ENCODE peak calls at places on chromosomes 1 and 21, in eight cellular contexts. One of them, this sample, is unnamed.

GRCh38 chr1:242034393-242034792 is 35.5 kb upstream of the MAP1LC3C start:
- DNase-seq in fibroblast of the aortic adventitia: no peak
- DNase-seq in psoas muscle: no peak
- DNase-seq in CD8-positive, alpha-beta T cell: no peak
- DNase-seq in esophagus squamous epithelium: no peak
- DNase-seq in mesothelial cell of epicardium: no peak
- DNase-seq in left lung: no peak
- DNase-seq in foreskin fibroblast: no peak
- DNase-seq in this sample: no peak

GRCh38 chr1:98796049-98796448 is 134.5 kb downstream of the SNX7 start:
- DNase-seq in psoas muscle: no peak
- DNase-seq in fibroblast of the aortic adventitia: no peak
- DNase-seq in CD8-positive, alpha-beta T cell: no peak
- DNase-seq in left lung: no peak
- DNase-seq in esophagus squamous epithelium: no peak
- DNase-seq in mesothelial cell of epicardium: no peak
- DNase-seq in foreskin fibroblast: no peak
- DNase-seq in this sample: no peak

GRCh38 chr1:183551924-183552323 is 38.3 kb downstream of the NCF2 start:
- DNase-seq in mesothelial cell of epicardium: no peak
- DNase-seq in left lung: no peak
- DNase-seq in CD8-positive, alpha-beta T cell: no peak
- DNase-seq in psoas muscle: no peak
- DNase-seq in foreskin fibroblast: no peak
- DNase-seq in esophagus squamous epithelium: no peak
- DNase-seq in fibroblast of the aortic adventitia: no peak
- DNase-seq in this sample: no peak

GRCh38 chr1:205585169-205585834 is 46.5 kb downstream of the ELK4 start:
- DNase-seq in CD8-positive, alpha-beta T cell: no peak
- DNase-seq in foreskin fibroblast: no peak
- DNase-seq in psoas muscle: no peak
- DNase-seq in mesothelial cell of epicardium: no peak
- DNase-seq in left lung: no peak
- DNase-seq in fibroblast of the aortic adventitia: no peak
- DNase-seq in esophagus squamous epithelium: no peak
- DNase-seq in this sample: no peak

GRCh38 chr1:151574575-151575529 is 34.7 kb downstream of the TUFT1 start:
- DNase-seq in left lung: no peak
- DNase-seq in fibroblast of the aortic adventitia: peak
- DNase-seq in mesothelial cell of epicardium: no peak
- DNase-seq in esophagus squamous epithelium: no peak
- DNase-seq in CD8-positive, alpha-beta T cell: no peak
- DNase-seq in foreskin fibroblast: peak
- DNase-seq in psoas muscle: no peak
- DNase-seq in this sample: no peak

GRCh38 chr1:181152892-181153633 is 64.6 kb downstream of the IER5 start:
- DNase-seq in mesothelial cell of epicardium: peak
- DNase-seq in esophagus squamous epithelium: no peak
- DNase-seq in foreskin fibroblast: peak
- DNase-seq in psoas muscle: peak
- DNase-seq in CD8-positive, alpha-beta T cell: no peak
- DNase-seq in left lung: no peak
- DNase-seq in fibroblast of the aortic adventitia: peak
- DNase-seq in this sample: no peak

GRCh38 chr1:241221319-241221718 is 135.7 kb downstream of the RGS7 start:
- DNase-seq in psoas muscle: no peak
- DNase-seq in esophagus squamous epithelium: no peak
- DNase-seq in left lung: no peak
- DNase-seq in fibroblast of the aortic adventitia: no peak
- DNase-seq in CD8-positive, alpha-beta T cell: no peak
- DNase-seq in mesothelial cell of epicardium: no peak
- DNase-seq in foreskin fibroblast: no peak
- DNase-seq in this sample: no peak

GRCh38 chr1:46166521-46167462 is 8.1 kb upstream of the TSPAN1 start:
- DNase-seq in left lung: peak
- DNase-seq in psoas muscle: peak
- DNase-seq in CD8-positive, alpha-beta T cell: peak
- DNase-seq in mesothelial cell of epicardium: no peak
- DNase-seq in foreskin fibroblast: no peak
- DNase-seq in fibroblast of the aortic adventitia: no peak
- DNase-seq in esophagus squamous epithelium: no peak
- DNase-seq in this sample: no peak

GRCh38 chr1:214882621-214883020 is 199.9 kb upstream of the KCNK2 start:
- DNase-seq in mesothelial cell of epicardium: no peak
- DNase-seq in left lung: no peak
- DNase-seq in foreskin fibroblast: no peak
- DNase-seq in fibroblast of the aortic adventitia: no peak
- DNase-seq in esophagus squamous epithelium: no peak
- DNase-seq in psoas muscle: no peak
- DNase-seq in CD8-positive, alpha-beta T cell: no peak
- DNase-seq in this sample: no peak

GRCh38 chr21:33395866-33396265 is 7.3 kb upstream of the IFNGR2 start:
- DNase-seq in esophagus squamous epithelium: no peak
- DNase-seq in foreskin fibroblast: no peak
- DNase-seq in mesothelial cell of epicardium: no peak
- DNase-seq in left lung: no peak
- DNase-seq in psoas muscle: no peak
- DNase-seq in fibroblast of the aortic adventitia: peak
- DNase-seq in CD8-positive, alpha-beta T cell: no peak
- DNase-seq in this sample: no peak

GRCh38 chr1:91549041-91549735 is 48.5 kb downstream of the CDC7 start:
- DNase-seq in foreskin fibroblast: no peak
- DNase-seq in fibroblast of the aortic adventitia: no peak
- DNase-seq in left lung: no peak
- DNase-seq in esophagus squamous epithelium: no peak
- DNase-seq in CD8-positive, alpha-beta T cell: peak
- DNase-seq in psoas muscle: no peak
- DNase-seq in mesothelial cell of epicardium: no peak
- DNase-seq in this sample: no peak

GRCh38 chr1:182841368-182841988 is 2.3 kb downstream of the DHX9 start:
- DNase-seq in CD8-positive, alpha-beta T cell: no peak
- DNase-seq in esophagus squamous epithelium: no peak
- DNase-seq in mesothelial cell of epicardium: no peak
- DNase-seq in foreskin fibroblast: no peak
- DNase-seq in fibroblast of the aortic adventitia: peak
- DNase-seq in psoas muscle: no peak
- DNase-seq in left lung: no peak
- DNase-seq in this sample: no peak

GRCh38 chr1:11712285-11712684 is 20.8 kb downstream of the DRAXIN start:
- DNase-seq in foreskin fibroblast: no peak
- DNase-seq in mesothelial cell of epicardium: no peak
- DNase-seq in psoas muscle: no peak
- DNase-seq in CD8-positive, alpha-beta T cell: no peak
- DNase-seq in left lung: no peak
- DNase-seq in esophagus squamous epithelium: no peak
- DNase-seq in fibroblast of the aortic adventitia: no peak
- DNase-seq in this sample: no peak
- TF ChIP-seq CTCF in foreskin fibroblast: no peak
- TF ChIP-seq CTCF in mesothelial cell of epicardium: no peak
- TF ChIP-seq CTCF in psoas muscle: no peak
- TF ChIP-seq CTCF in CD8-positive, alpha-beta T cell: no peak
- TF ChIP-seq CTCF in left lung: no peak
- TF ChIP-seq CTCF in esophagus squamous epithelium: no peak
- TF ChIP-seq CTCF in fibroblast of the aortic adventitia: no peak
- TF ChIP-seq CTCF in this sample: no peak

GRCh38 chr1:82778612-82779011 is 977.9 kb downstream of the ADGRL2 start:
- DNase-seq in CD8-positive, alpha-beta T cell: no peak
- DNase-seq in esophagus squamous epithelium: no peak
- DNase-seq in mesothelial cell of epicardium: no peak
- DNase-seq in fibroblast of the aortic adventitia: no peak
- DNase-seq in psoas muscle: no peak
- DNase-seq in left lung: no peak
- DNase-seq in foreskin fibroblast: peak
- DNase-seq in this sample: no peak
- TF ChIP-seq CTCF in CD8-positive, alpha-beta T cell: no peak
- TF ChIP-seq CTCF in esophagus squamous epithelium: peak
- TF ChIP-seq CTCF in mesothelial cell of epicardium: no peak
- TF ChIP-seq CTCF in fibroblast of the aortic adventitia: peak
- TF ChIP-seq CTCF in psoas muscle: no peak
- TF ChIP-seq CTCF in left lung: no peak
- TF ChIP-seq CTCF in foreskin fibroblast: no peak
- TF ChIP-seq CTCF in this sample: peak

GRCh38 chr1:6623269-6623965 is 1.3 kb upstream of the THAP3 start:
- DNase-seq in fibroblast of the aortic adventitia: no peak
- DNase-seq in left lung: no peak
- DNase-seq in CD8-positive, alpha-beta T cell: no peak
- DNase-seq in mesothelial cell of epicardium: no peak
- DNase-seq in foreskin fibroblast: no peak
- DNase-seq in psoas muscle: no peak
- DNase-seq in esophagus squamous epithelium: no peak
- DNase-seq in this sample: no peak

GRCh38 chr1:6627031-6627430 is 2.4 kb downstream of the THAP3 start:
- DNase-seq in fibroblast of the aortic adventitia: no peak
- DNase-seq in foreskin fibroblast: no peak
- DNase-seq in CD8-positive, alpha-beta T cell: no peak
- DNase-seq in mesothelial cell of epicardium: no peak
- DNase-seq in left lung: peak
- DNase-seq in esophagus squamous epithelium: no peak
- DNase-seq in psoas muscle: no peak
- DNase-seq in this sample: no peak

GRCh38 chr1:6625579-6626149 is 996 bp downstream of the THAP3 start:
- DNase-seq in psoas muscle: no peak
- DNase-seq in CD8-positive, alpha-beta T cell: no peak
- DNase-seq in left lung: no peak
- DNase-seq in fibroblast of the aortic adventitia: peak
- DNase-seq in mesothelial cell of epicardium: no peak
- DNase-seq in esophagus squamous epithelium: no peak
- DNase-seq in foreskin fibroblast: peak
- DNase-seq in this sample: peak

GRCh38 chr1:6622396-6623152 is 2.1 kb upstream of the THAP3 start:
- DNase-seq in mesothelial cell of epicardium: no peak
- DNase-seq in fibroblast of the aortic adventitia: no peak
- DNase-seq in esophagus squamous epithelium: no peak
- DNase-seq in foreskin fibroblast: no peak
- DNase-seq in left lung: no peak
- DNase-seq in psoas muscle: no peak
- DNase-seq in CD8-positive, alpha-beta T cell: no peak
- DNase-seq in this sample: no peak

GRCh38 chr1:6624712-6625578 is at the start of gene THAP3:
- DNase-seq in foreskin fibroblast: peak
- DNase-seq in psoas muscle: peak
- DNase-seq in esophagus squamous epithelium: peak
- DNase-seq in mesothelial cell of epicardium: peak
- DNase-seq in CD8-positive, alpha-beta T cell: peak
- DNase-seq in fibroblast of the aortic adventitia: peak
- DNase-seq in left lung: peak
- DNase-seq in this sample: peak
- TF ChIP-seq CTCF in foreskin fibroblast: no peak
- TF ChIP-seq CTCF in psoas muscle: no peak
- TF ChIP-seq CTCF in esophagus squamous epithelium: no peak
- TF ChIP-seq CTCF in mesothelial cell of epicardium: no peak
- TF ChIP-seq CTCF in CD8-positive, alpha-beta T cell: peak
- TF ChIP-seq CTCF in fibroblast of the aortic adventitia: no peak
- TF ChIP-seq CTCF in left lung: no peak
- TF ChIP-seq CTCF in this sample: no peak

GRCh38 chr1:202213361-202214088 is 19.9 kb downstream of the LGR6 start:
- DNase-seq in psoas muscle: no peak
- DNase-seq in left lung: no peak
- DNase-seq in foreskin fibroblast: no peak
- DNase-seq in mesothelial cell of epicardium: no peak
- DNase-seq in fibroblast of the aortic adventitia: no peak
- DNase-seq in esophagus squamous epithelium: no peak
- DNase-seq in CD8-positive, alpha-beta T cell: no peak
- DNase-seq in this sample: no peak
- TF ChIP-seq CTCF in psoas muscle: no peak
- TF ChIP-seq CTCF in left lung: no peak
- TF ChIP-seq CTCF in foreskin fibroblast: no peak
- TF ChIP-seq CTCF in mesothelial cell of epicardium: no peak
- TF ChIP-seq CTCF in fibroblast of the aortic adventitia: peak
- TF ChIP-seq CTCF in esophagus squamous epithelium: peak
- TF ChIP-seq CTCF in CD8-positive, alpha-beta T cell: no peak
- TF ChIP-seq CTCF in this sample: peak

GRCh38 chr1:159430985-159431384 is 1.0 kb upstream of the OR10J4 start:
- DNase-seq in left lung: no peak
- DNase-seq in foreskin fibroblast: no peak
- DNase-seq in esophagus squamous epithelium: no peak
- DNase-seq in CD8-positive, alpha-beta T cell: no peak
- DNase-seq in fibroblast of the aortic adventitia: no peak
- DNase-seq in psoas muscle: no peak
- DNase-seq in mesothelial cell of epicardium: no peak
- DNase-seq in this sample: no peak

GRCh38 chr1:159428536-159428935 is 3.5 kb upstream of the OR10J4 start:
- DNase-seq in mesothelial cell of epicardium: no peak
- DNase-seq in left lung: no peak
- DNase-seq in CD8-positive, alpha-beta T cell: no peak
- DNase-seq in fibroblast of the aortic adventitia: no peak
- DNase-seq in psoas muscle: no peak
- DNase-seq in foreskin fibroblast: no peak
- DNase-seq in esophagus squamous epithelium: no peak
- DNase-seq in this sample: no peak

GRCh38 chr1:159431904-159432303 is at the start of gene OR10J4:
- DNase-seq in foreskin fibroblast: no peak
- DNase-seq in CD8-positive, alpha-beta T cell: no peak
- DNase-seq in psoas muscle: no peak
- DNase-seq in left lung: no peak
- DNase-seq in esophagus squamous epithelium: no peak
- DNase-seq in mesothelial cell of epicardium: no peak
- DNase-seq in fibroblast of the aortic adventitia: no peak
- DNase-seq in this sample: no peak

GRCh38 chr1:159429074-159429861 is 2.7 kb upstream of the OR10J4 start:
- DNase-seq in mesothelial cell of epicardium: no peak
- DNase-seq in left lung: no peak
- DNase-seq in fibroblast of the aortic adventitia: no peak
- DNase-seq in psoas muscle: no peak
- DNase-seq in esophagus squamous epithelium: no peak
- DNase-seq in foreskin fibroblast: no peak
- DNase-seq in CD8-positive, alpha-beta T cell: no peak
- DNase-seq in this sample: no peak
- TF ChIP-seq CTCF in mesothelial cell of epicardium: no peak
- TF ChIP-seq CTCF in left lung: no peak
- TF ChIP-seq CTCF in fibroblast of the aortic adventitia: no peak
- TF ChIP-seq CTCF in psoas muscle: no peak
- TF ChIP-seq CTCF in esophagus squamous epithelium: no peak
- TF ChIP-seq CTCF in foreskin fibroblast: no peak
- TF ChIP-seq CTCF in CD8-positive, alpha-beta T cell: no peak
- TF ChIP-seq CTCF in this sample: no peak

GRCh38 chr1:56434659-56435202 is 144.6 kb downstream of the PLPP3 start:
- DNase-seq in CD8-positive, alpha-beta T cell: no peak
- DNase-seq in left lung: no peak
- DNase-seq in mesothelial cell of epicardium: no peak
- DNase-seq in esophagus squamous epithelium: no peak
- DNase-seq in foreskin fibroblast: no peak
- DNase-seq in fibroblast of the aortic adventitia: no peak
- DNase-seq in psoas muscle: no peak
- DNase-seq in this sample: no peak
- TF ChIP-seq CTCF in CD8-positive, alpha-beta T cell: no peak
- TF ChIP-seq CTCF in left lung: no peak
- TF ChIP-seq CTCF in mesothelial cell of epicardium: peak
- TF ChIP-seq CTCF in esophagus squamous epithelium: peak
- TF ChIP-seq CTCF in foreskin fibroblast: peak
- TF ChIP-seq CTCF in fibroblast of the aortic adventitia: peak
- TF ChIP-seq CTCF in psoas muscle: no peak
- TF ChIP-seq CTCF in this sample: no peak

GRCh38 chr1:113109908-113110554 is 37.0 kb downstream of the LRIG2 start:
- DNase-seq in fibroblast of the aortic adventitia: peak
- DNase-seq in psoas muscle: no peak
- DNase-seq in mesothelial cell of epicardium: no peak
- DNase-seq in CD8-positive, alpha-beta T cell: no peak
- DNase-seq in left lung: no peak
- DNase-seq in foreskin fibroblast: peak
- DNase-seq in esophagus squamous epithelium: no peak
- DNase-seq in this sample: no peak
- TF ChIP-seq CTCF in fibroblast of the aortic adventitia: peak
- TF ChIP-seq CTCF in psoas muscle: no peak
- TF ChIP-seq CTCF in mesothelial cell of epicardium: no peak
- TF ChIP-seq CTCF in CD8-positive, alpha-beta T cell: no peak
- TF ChIP-seq CTCF in left lung: no peak
- TF ChIP-seq CTCF in foreskin fibroblast: peak
- TF ChIP-seq CTCF in esophagus squamous epithelium: no peak
- TF ChIP-seq CTCF in this sample: no peak